ENCODE peak calls at places on chromosome 14, in ten cellular contexts. X is T-helper 1 cell; F is pancreas; B is Kasumi-1; L is right atrium auricular region; I is fibroblast of lung; C is stimulated activated CD8-positive, alpha-beta memory T cell treated with anti-CD3 and anti-CD28 coated beads, Interleukin-2, amount 100 ng/mL, for 1 hour; S is mucosa of gallbladder; H is mucosa of descending colon; K is GM20000. A is an unnamed sample.

GRCh38 chr14:93946506-93947170 is 19.5 kb downstream of the FAM181A start:
- DNase-seq in B (no peak), H (no peak), K (no peak), C (no peak), S (no peak), F (no peak), L (no peak), I (no peak), X (no peak), A (no peak)

GRCh38 chr14:102095871-102096568 is 9.2 kb upstream of the HSP90AA1 start:
- DNase-seq in X (no peak), B (peak; percentile 41), I (no peak), K (no peak), L (no peak), S (no peak), C (no peak), H (no peak), F (no peak), A (no peak)

GRCh38 chr14:31420013-31420318 is 384 bp downstream of the HEATR5A start:
- DNase-seq in H (peak; percentile 76), S (peak; percentile 62), X (peak; percentile 11), C (peak; percentile 0), B (no peak), I (no peak), K (peak; percentile 51), F (peak; percentile 77), L (peak; percentile 67), A (no peak)

GRCh38 chr14:74567219-74567618 is 44.8 kb downstream of the LTBP2 start:
- DNase-seq in B (no peak), S (no peak), L (no peak), H (no peak), C (no peak), X (no peak), I (no peak), K (no peak), F (no peak), A (no peak)

GRCh38 chr14:31166271-31166561 is 41.4 kb downstream of the HECTD1 start:
- DNase-seq in H (no peak), F (no peak), I (no peak), B (no peak), K (no peak), C (no peak), X (no peak), S (no peak), L (no peak), A (no peak)

GRCh38 chr14:64632056-64632455 is 72.2 kb upstream of the PLEKHG3 start:
- DNase-seq in L (no peak), K (no peak), I (no peak), X (no peak), F (no peak), S (no peak), C (no peak), B (no peak), H (no peak), A (no peak)

GRCh38 chr14:105273062-105273461 is 24.7 kb downstream of the BTBD6 start:
- DNase-seq in I (no peak), L (no peak), B (no peak), F (peak; percentile 48), K (no peak), S (no peak), H (no peak), C (no peak), X (no peak), A (no peak)

GRCh38 chr14:74765721-74766120 is 2.6 kb downstream of the YLPM1 start:
- DNase-seq in X (no peak), I (no peak), B (no peak), S (no peak), H (no peak), K (no peak), F (no peak), C (no peak), L (no peak), A (no peak)

GRCh38 chr14:20969336-20969735 is 14.0 kb downstream of the RNASE2 start:
- DNase-seq in C (no peak), X (no peak), L (no peak), B (no peak), H (no peak), I (no peak), K (no peak), S (no peak), F (no peak), A (no peak)

GRCh38 chr14:69289811-69290520 is 30.0 kb downstream of the GALNT16 start:
- DNase-seq in X (no peak), I (no peak), S (no peak), F (no peak), B (no peak), L (peak; percentile 36), C (no peak), H (no peak), K (no peak), A (no peak)

GRCh38 chr14:91277546-91278382 is 33.3 kb upstream of the GPR68 start:
- DNase-seq in H (no peak), C (no peak), I (no peak), L (no peak), X (no peak), K (no peak), B (no peak), S (no peak), F (no peak), A (no peak)

GRCh38 chr14:103724116-103724515 is 8.5 kb downstream of the ZFYVE21 start:
- DNase-seq in S (no peak), B (no peak), F (peak; percentile 79), L (peak; percentile 80), H (no peak), C (no peak), I (peak; percentile 33), K (no peak), X (no peak), A (peak; percentile 47)

GRCh38 chr14:83707056-83707455 is 1822.9 kb upstream of the FLRT2 start:
- DNase-seq in C (no peak), I (no peak), X (no peak), B (no peak), F (no peak), K (no peak), H (no peak), L (no peak), S (no peak), A (no peak)

GRCh38 chr14:91284791-91285548 is 40.5 kb upstream of the GPR68 start:
- DNase-seq in H (no peak), X (no peak), B (no peak), F (no peak), S (no peak), L (no peak), I (no peak), C (no peak), K (no peak), A (no peak)

GRCh38 chr14:33962016-33962415 is 11.1 kb upstream of the EGLN3 start:
- DNase-seq in F (no peak), H (no peak), X (no peak), C (no peak), I (no peak), K (no peak), B (no peak), L (no peak), S (no peak), A (no peak)

GRCh38 chr14:85634205-85634604 is 104.3 kb downstream of the FLRT2 start:
- DNase-seq in X (no peak), C (no peak), H (no peak), B (no peak), S (no peak), L (no peak), K (no peak), I (no peak), F (no peak), A (no peak)